ENCODE peak calls at places on chromosomes 11 and 22, in ten cellular contexts. X is NCI-H1436, D is body of pancreas, G is neural progenitor cell, P is GM04503, T is T-helper 2 cell, H is HEK293T, O is esophagus muscularis mucosa, J is A172, M is anterior cingulate cortex. N is an unnamed sample.

GRCh38 chr22:46652930-46653331 is 32.7 kb downstream of the GRAMD4 start:
- DNase-seq in X (no peak), D (no peak), G (no peak), P (no peak), T (no peak), H (no peak), O (no peak), J (no peak), M (no peak), N (no peak)

GRCh38 chr11:77233011-77233410 is 68.5 kb downstream of the GDPD4 start:
- DNase-seq in X (no peak), D (no peak), G (no peak), P (no peak), T (no peak), H (no peak), O (no peak), J (no peak), M (no peak), N (no peak)

GRCh38 chr11:64924910-64925284 is 408 bp downstream of the PPP2R5B start:
- DNase-seq in X (no peak), D (peak), G (peak), P (no peak), T (no peak), H (no peak), O (no peak), J (no peak), M (no peak), N (no peak)

GRCh38 chr22:43964314-43964857 is 9.1 kb downstream of the SAMM50 start:
- DNase-seq in X (no peak), D (no peak), G (no peak), P (no peak), T (no peak), H (no peak), O (no peak), J (no peak), M (no peak), N (no peak)

GRCh38 chr11:70761094-70761905 is 363.0 kb downstream of the CTTN start:
- DNase-seq in X (no peak), D (no peak), G (no peak), P (no peak), T (no peak), H (no peak), O (no peak), J (no peak), M (no peak), N (no peak)

GRCh38 chr11:34339149-34340064 is 18.4 kb downstream of the ABTB2 start:
- DNase-seq in X (no peak), D (no peak), G (no peak), P (no peak), T (no peak), H (no peak), O (no peak), J (no peak), M (no peak), N (no peak)

GRCh38 chr11:46718155-46719019 is 626 bp upstream of the F2 start:
- DNase-seq in X (no peak), D (no peak), G (no peak), P (no peak), T (no peak), H (no peak), O (no peak), J (peak), M (no peak), N (no peak)

GRCh38 chr22:40039482-40039881 is 44.7 kb downstream of the FAM83F start:
- DNase-seq in X (no peak), D (no peak), G (no peak), P (no peak), T (no peak), H (no peak), O (no peak), J (no peak), M (no peak), N (no peak)

GRCh38 chr22:23240639-23241389 is 60.5 kb downstream of the BCR start:
- DNase-seq in X (no peak), D (no peak), G (peak), P (no peak), T (no peak), H (peak), O (no peak), J (no peak), M (no peak), N (no peak)